ENCODE peak calls at places on chromosomes 2 and 18, in five cellular contexts. D is bronchial epithelial cell; R is pancreas; L is astrocyte of the spinal cord; B is CD4-positive, alpha-beta memory T cell. A is an unnamed sample.

GRCh38 chr18:78647018-78647417 is 332.6 kb upstream of the SALL3 start:
- DNase-seq in D (no peak), R (no peak), L (no peak), B (no peak), A (no peak)

GRCh38 chr18:49651033-49651432 is 89.2 kb downstream of the LIPG start:
- DNase-seq in D (no peak), R (no peak), L (no peak), B (no peak), A (no peak)

GRCh38 chr2:130154773-130155765 is 10.2 kb upstream of the CCDC74B start:
- DNase-seq in D (no peak), R (no peak), L (no peak), B (no peak), A (no peak)

GRCh38 chr2:8469709-8470493 is 212.0 kb upstream of the ID2 start:
- DNase-seq in D (no peak), R (no peak), L (peak), B (no peak), A (no peak)

GRCh38 chr2:101107246-101107645 is 43.9 kb downstream of the TBC1D8 start:
- DNase-seq in D (no peak), R (no peak), L (no peak), B (no peak), A (no peak)

GRCh38 chr18:5422626-5423025 is 121.2 kb downstream of the EPB41L3 start:
- DNase-seq in D (no peak), R (no peak), L (no peak), B (no peak), A (no peak)

GRCh38 chr2:96924775-96925747 is 55.2 kb upstream of the SEMA4C start:
- DNase-seq in D (no peak), R (no peak), L (no peak), B (peak), A (no peak)

GRCh38 chr2:26173596-26174482 is 951 bp downstream of the GAREM2 start:
- DNase-seq in D (no peak), R (no peak), L (no peak), B (no peak), A (no peak)

GRCh38 chr2:67823726-67824125 is 239.1 kb downstream of the C1D start:
- DNase-seq in D (no peak), R (no peak), L (no peak), B (no peak), A (no peak)

GRCh38 chr2:151945186-151945585 is 117.0 kb upstream of the ARL5A start:
- DNase-seq in D (peak), R (no peak), L (no peak), B (no peak), A (no peak)

GRCh38 chr2:147174824-147175254 is 670.0 kb upstream of the ACVR2A start:
- DNase-seq in D (no peak), R (no peak), L (no peak), B (no peak), A (no peak)

GRCh38 chr2:160061533-160062282 is 707 bp downstream of the PLA2R1 start:
- DNase-seq in D (no peak), R (peak), L (no peak), B (no peak), A (no peak)

GRCh38 chr2:231489990-231490389 is 25.7 kb upstream of the NCL start:
- DNase-seq in D (no peak), R (no peak), L (no peak), B (no peak), A (no peak)

GRCh38 chr2:45008296-45009129 is 739 bp downstream of the SIX2 start:
- DNase-seq in D (peak), R (peak), L (peak), B (no peak), A (no peak)

GRCh38 chr2:222594679-222595078 is 61.2 kb downstream of the FARSB start:
- DNase-seq in D (peak), R (no peak), L (peak), B (no peak), A (no peak)

GRCh38 chr2:198096007-198096406 is 291.6 kb downstream of the PLCL1 start:
- DNase-seq in D (no peak), R (no peak), L (no peak), B (no peak), A (no peak)

GRCh38 chr18:34734048-34734447 is 23.9 kb downstream of the DTNA start:
- DNase-seq in D (no peak), R (no peak), L (no peak), B (no peak), A (no peak)

GRCh38 chr2:29940706-29941105 is 19.3 kb upstream of the ALK start:
- DNase-seq in D (no peak), R (no peak), L (no peak), B (no peak), A (no peak)

GRCh38 chr2:179606141-179606540 is 255.3 kb downstream of the ZNF385B start:
- DNase-seq in D (no peak), R (no peak), L (no peak), B (no peak), A (no peak)

GRCh38 chr2:166314022-166314759 is 61.6 kb downstream of the SCN9A start:
- DNase-seq in D (peak), R (no peak), L (peak), B (no peak), A (no peak)

GRCh38 chr2:221836091-221836490 is 264.0 kb upstream of the EPHA4 start:
- DNase-seq in D (peak), R (no peak), L (peak), B (no peak), A (no peak)

GRCh38 chr2:179917272-179917671 is 55.9 kb upstream of the ZNF385B start:
- DNase-seq in D (peak), R (no peak), L (peak), B (no peak), A (no peak)

GRCh38 chr2:239938651-239939486 is 86.3 kb downstream of the NDUFA10 start:
- DNase-seq in D (no peak), R (peak), L (no peak), B (no peak), A (peak)

GRCh38 chr18:69250305-69251151 is 150.2 kb upstream of the DOK6 start:
- DNase-seq in D (peak), R (no peak), L (no peak), B (no peak), A (no peak)

GRCh38 chr2:101474752-101475384 is at the start of gene RFX8:
- DNase-seq in D (no peak), R (no peak), L (peak), B (peak), A (peak)

GRCh38 chr2:24939353-24939752 is 19.3 kb upstream of the ADCY3 start:
- DNase-seq in D (no peak), R (no peak), L (no peak), B (no peak), A (no peak)

GRCh38 chr2:120861576-120862191 is 126.0 kb downstream of the GLI2 start:
- DNase-seq in D (no peak), R (peak), L (peak), B (no peak), A (no peak)

GRCh38 chr18:3525870-3526420 is 76.0 kb downstream of the TGIF1 start:
- DNase-seq in D (no peak), R (no peak), L (peak), B (peak), A (peak)

GRCh38 chr18:55290898-55291297 is 297.1 kb downstream of the TCF4 start:
- DNase-seq in D (peak), R (no peak), L (peak), B (no peak), A (no peak)

DNA sequence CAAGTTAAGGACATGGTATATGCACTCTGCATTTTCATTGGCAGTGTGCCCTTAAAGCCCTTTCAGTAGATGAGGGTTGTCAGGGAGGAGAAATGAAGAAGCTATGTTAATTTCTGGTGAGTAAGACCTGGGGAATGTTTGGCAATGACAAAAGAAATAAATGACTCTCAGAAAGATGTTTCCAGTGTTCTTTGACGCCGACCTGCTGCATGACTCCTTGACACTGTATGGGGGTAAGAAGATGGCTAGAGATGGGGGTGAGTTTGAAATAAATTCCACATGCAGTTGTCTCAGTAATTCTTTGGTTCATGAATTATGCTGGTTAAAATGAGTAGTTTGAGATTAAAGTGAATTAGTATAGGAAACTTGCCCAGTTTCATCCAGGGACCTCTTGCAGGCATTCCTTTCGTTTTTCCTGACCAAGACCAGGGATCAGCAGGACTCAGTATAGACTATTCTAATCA is 5.9 kb downstream of the CCDC121 start:
- DNase-seq in D (peak), R (no peak), L (peak), B (no peak), A (no peak)
- H3K4me3 ChIP-seq in D (no peak), R (no peak), L (no peak), B (no peak), A (no peak)

GRCh38 chr18:46740046-46740445 is 16.8 kb downstream of the ST8SIA5 start:
- DNase-seq in D (no peak), R (no peak), L (no peak), B (no peak), A (no peak)

GRCh38 chr18:46736736-46737135 is 20.1 kb downstream of the ST8SIA5 start:
- DNase-seq in D (no peak), R (peak), L (no peak), B (no peak), A (no peak)

GRCh38 chr18:46734981-46735380 is 21.9 kb downstream of the ST8SIA5 start:
- DNase-seq in D (no peak), R (peak), L (no peak), B (no peak), A (no peak)

GRCh38 chr18:46736136-46736535 is 20.7 kb downstream of the ST8SIA5 start:
- DNase-seq in D (no peak), R (peak), L (no peak), B (no peak), A (no peak)

GRCh38 chr18:46738491-46738890 is 18.4 kb downstream of the ST8SIA5 start:
- DNase-seq in D (no peak), R (no peak), L (no peak), B (no peak), A (no peak)
- H3K4me3 ChIP-seq in D (no peak), R (no peak), L (no peak), B (no peak), A (no peak)

GRCh38 chr18:77015176-77015575 is 117.4 kb downstream of the MBP start:
- DNase-seq in D (no peak), R (no peak), L (no peak), B (no peak), A (no peak)

GRCh38 chr18:77012120-77012519 is 120.5 kb downstream of the MBP start:
- DNase-seq in D (no peak), R (peak), L (no peak), B (no peak), A (no peak)

GRCh38 chr18:77014538-77014937 is 118.0 kb downstream of the MBP start:
- DNase-seq in D (no peak), R (no peak), L (no peak), B (no peak), A (no peak)

GRCh38 chr18:77012751-77013550 is 119.6 kb downstream of the MBP start:
- DNase-seq in D (peak), R (no peak), L (no peak), B (no peak), A (no peak)

DNA sequence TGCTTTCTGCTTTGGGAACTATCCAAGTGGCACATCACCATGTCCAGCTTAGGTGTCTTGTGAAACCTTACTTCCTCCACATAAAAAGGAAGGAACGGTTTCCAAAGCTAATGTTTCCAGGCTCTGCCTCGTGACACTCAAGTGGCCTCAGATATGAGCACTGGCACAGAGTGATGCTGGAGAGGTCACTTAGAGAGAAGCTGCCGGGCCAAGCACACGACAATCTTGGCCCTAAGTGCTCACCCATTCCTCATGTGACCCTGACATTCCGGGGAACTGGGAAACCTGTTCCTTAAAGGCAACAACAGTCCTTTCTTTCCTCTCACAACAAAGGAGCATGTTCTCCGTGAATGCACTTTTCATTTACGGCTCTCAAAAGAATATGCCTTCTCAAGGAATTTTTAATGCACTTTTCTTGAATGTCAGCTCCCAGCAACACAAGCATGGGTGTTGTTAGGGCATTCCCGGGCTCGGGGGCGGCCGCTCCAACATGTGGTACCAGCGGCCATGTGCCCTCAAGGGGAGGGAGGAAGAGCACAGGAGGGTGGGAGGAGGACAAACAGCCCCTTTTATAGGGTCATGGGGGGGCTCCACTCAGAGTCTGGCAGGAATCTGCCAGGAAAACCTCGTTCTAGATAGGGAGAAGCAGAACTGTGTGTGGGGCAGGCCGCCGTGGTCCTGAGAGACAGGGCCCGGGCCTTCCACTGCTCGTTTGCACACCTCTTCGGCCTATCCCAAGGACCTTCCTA is 118.6 kb downstream of the MBP start:
- DNase-seq in D (no peak), R (no peak), L (no peak), B (no peak), A (no peak)
- H3K4me3 ChIP-seq in D (no peak), R (no peak), L (no peak), B (no peak), A (no peak)

GRCh38 chr2:190981733-190982132 is 32.2 kb downstream of the STAT1 start:
- DNase-seq in D (no peak), R (no peak), L (no peak), B (no peak), A (no peak)

GRCh38 chr2:190979906-190980629 is 33.9 kb downstream of the STAT1 start:
- DNase-seq in D (peak), R (no peak), L (peak), B (no peak), A (no peak)

GRCh38 chr2:190978389-190979053 is 35.5 kb downstream of the STAT1 start:
- DNase-seq in D (peak), R (no peak), L (peak), B (no peak), A (no peak)

GRCh38 chr2:190982263-190983034 is 31.5 kb downstream of the STAT1 start:
- DNase-seq in D (no peak), R (no peak), L (no peak), B (no peak), A (no peak)

DNA sequence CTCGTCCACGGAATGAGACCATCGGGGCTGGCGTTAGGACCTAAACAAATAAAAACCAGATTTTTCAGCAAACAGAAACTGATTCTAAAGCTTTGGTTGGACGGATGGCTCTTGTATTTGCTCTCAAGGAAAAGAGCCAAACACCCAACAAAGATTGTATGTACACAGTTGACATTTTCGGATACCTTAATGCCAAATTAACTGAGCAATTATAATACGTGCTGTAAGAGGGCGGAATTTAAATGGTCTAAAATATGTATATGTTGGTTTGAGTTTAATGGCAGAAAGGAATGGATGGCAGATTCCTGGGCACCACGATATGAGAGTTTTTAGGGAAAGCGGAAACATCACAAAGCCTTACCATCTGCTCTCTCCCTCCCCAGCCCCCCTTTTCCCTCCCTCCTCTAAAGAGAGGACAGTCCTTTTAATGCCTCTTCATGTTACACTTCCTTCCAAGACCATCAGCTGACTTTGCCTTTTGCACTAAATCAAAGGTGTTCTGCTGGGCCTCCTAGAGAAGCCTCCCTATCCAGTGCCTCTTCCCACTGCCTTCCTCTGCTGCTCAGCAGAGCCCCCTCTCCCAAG is 33.2 kb downstream of the STAT1 start:
- DNase-seq in D (no peak), R (no peak), L (no peak), B (no peak), A (no peak)
- H3K4me3 ChIP-seq in D (no peak), R (no peak), L (no peak), B (no peak), A (no peak)

GRCh38 chr2:219419331-219420197 is 1.4 kb downstream of the DES start:
- DNase-seq in D (no peak), R (no peak), L (no peak), B (no peak), A (no peak)
- H3K4me3 ChIP-seq in D (no peak), R (no peak), L (no peak), B (no peak), A (no peak)

DNA sequence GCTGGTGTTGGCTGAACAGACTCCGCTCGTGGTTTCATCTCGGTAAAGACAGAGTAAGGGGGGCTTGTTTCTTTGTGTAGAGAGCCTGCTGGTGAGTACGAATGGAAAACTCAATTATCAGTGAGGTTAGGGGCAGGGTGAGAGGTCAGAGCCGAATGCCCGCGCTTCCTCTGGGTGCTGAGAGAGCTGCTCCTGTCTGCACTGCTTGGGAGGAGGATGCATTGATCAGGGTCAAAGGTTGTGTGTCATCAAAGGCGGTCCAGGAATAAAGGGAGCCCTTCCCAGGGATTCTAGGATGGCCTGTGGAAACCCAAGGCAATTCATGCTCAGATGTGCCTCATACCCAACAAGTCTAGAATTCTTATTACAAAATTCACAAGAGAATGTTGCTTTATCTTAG is 143.9 kb downstream of the MYCN start:
- DNase-seq in D (no peak), R (no peak), L (no peak), B (no peak), A (no peak)
- H3K4me3 ChIP-seq in D (no peak), R (no peak), L (no peak), B (no peak), A (no peak)

GRCh38 chr2:169968767-169969166 is 141.5 kb downstream of the UBR3 start:
- DNase-seq in D (no peak), R (no peak), L (no peak), B (no peak), A (no peak)
- H3K4me3 ChIP-seq in D (no peak), R (no peak), L (no peak), B (no peak), A (no peak)

GRCh38 chr2:170815311-170815710 is 1.4 kb upstream of the GAD1 start:
- DNase-seq in D (no peak), R (no peak), L (no peak), B (no peak), A (no peak)
- H3K4me3 ChIP-seq in D (no peak), R (no peak), L (no peak), B (no peak), A (no peak)

DNA sequence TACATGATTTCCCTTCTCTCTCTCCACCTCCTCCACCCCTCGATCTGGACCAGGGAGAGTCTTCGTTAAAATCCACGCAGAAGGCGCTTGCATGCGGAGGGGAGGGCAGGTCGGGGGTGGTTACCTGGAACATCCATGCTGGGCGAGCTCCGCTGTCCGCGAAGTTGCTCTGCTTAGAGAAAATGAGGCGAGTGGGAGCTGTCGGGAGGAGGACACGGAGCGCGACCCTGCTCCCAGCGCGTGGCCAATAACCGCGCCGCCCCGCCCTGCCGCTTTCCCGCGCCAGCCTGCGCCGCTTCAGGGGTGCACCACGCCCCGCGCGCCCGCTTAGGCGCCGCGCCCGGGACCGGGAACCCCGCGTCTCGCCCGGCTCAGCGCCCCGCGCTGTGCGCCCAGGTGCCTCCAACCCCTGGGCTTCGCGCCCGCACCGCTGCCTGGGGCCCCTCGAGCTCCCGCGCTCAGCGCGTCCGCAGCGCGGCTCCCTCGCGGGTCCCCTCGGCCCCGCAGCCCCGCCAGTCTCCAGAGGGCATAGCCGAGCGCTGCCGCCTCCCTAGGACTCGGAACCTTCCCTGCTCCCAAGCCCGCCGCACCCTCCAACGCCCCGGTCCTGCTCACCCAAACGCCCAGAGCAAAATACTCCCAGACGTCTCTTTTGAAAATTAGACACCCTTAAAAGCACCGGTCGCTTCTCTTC is 633 bp downstream of the CBLN2 start:
- DNase-seq in D (no peak), R (no peak), L (no peak), B (no peak), A (no peak)
- H3K4me3 ChIP-seq in D (no peak), R (peak), L (peak), B (no peak), A (no peak)

GRCh38 chr2:173989160-173989885 is 24.1 kb upstream of the SP3 start:
- DNase-seq in D (no peak), R (no peak), L (no peak), B (no peak), A (no peak)
- H3K4me3 ChIP-seq in D (no peak), R (no peak), L (no peak), B (no peak), A (no peak)